ENCODE peak calls at places on chromosomes 12 and 14, in four cellular contexts. One of them, this sample, is unnamed. For H3K4me1, the result is how much of the 10 kb centered on the place peaks cover.

GRCh38 chr12:28292699-28293098 is 102.4 kb downstream of the CCDC91 start:
- DNase-seq in SK-N-SH: no peak
- DNase-seq in heart left ventricle: no peak
- DNase-seq in heart right ventricle: no peak
- DNase-seq in this sample: no peak

GRCh38 chr14:24297190-24297964 is 2.2 kb downstream of the DHRS1 start:
- DNase-seq in heart left ventricle: no peak
- DNase-seq in SK-N-SH: peak
- DNase-seq in heart right ventricle: no peak
- DNase-seq in this sample: no peak

GRCh38 chr14:23079716-23080115 is 15.2 kb downstream of the ACIN1 start:
- DNase-seq in SK-N-SH: no peak
- DNase-seq in heart left ventricle: no peak
- DNase-seq in heart right ventricle: no peak
- DNase-seq in this sample: no peak

GRCh38 chr14:83556746-83557460 is 1973.0 kb upstream of the FLRT2 start:
- DNase-seq in heart right ventricle: no peak
- DNase-seq in SK-N-SH: no peak
- DNase-seq in heart left ventricle: no peak
- DNase-seq in this sample: no peak

GRCh38 chr14:80017796-80018195 is 193.5 kb downstream of the DIO2 start:
- DNase-seq in heart right ventricle: no peak
- DNase-seq in SK-N-SH: no peak
- DNase-seq in heart left ventricle: no peak
- DNase-seq in this sample: no peak

GRCh38 chr14:96102071-96102856 is 63.1 kb downstream of the C14orf132 start:
- DNase-seq in SK-N-SH: no peak
- DNase-seq in heart left ventricle: no peak
- DNase-seq in heart right ventricle: no peak
- DNase-seq in this sample: no peak

GRCh38 chr12:120903382-120903817 is 758 bp downstream of the SPPL3 start:
- DNase-seq in heart left ventricle: peak
- DNase-seq in SK-N-SH: peak
- DNase-seq in heart right ventricle: peak
- DNase-seq in this sample: peak

GRCh38 chr14:65910108-65910507 is 497.6 kb downstream of the FUT8 start:
- DNase-seq in heart right ventricle: no peak
- DNase-seq in heart left ventricle: no peak
- DNase-seq in SK-N-SH: no peak
- DNase-seq in this sample: no peak

GRCh38 chr12:124778411-124778810 is 85.3 kb downstream of the SCARB1 start:
- DNase-seq in SK-N-SH: no peak
- DNase-seq in heart right ventricle: no peak
- DNase-seq in heart left ventricle: no peak
- DNase-seq in this sample: no peak

GRCh38 chr14:44211718-44212117 is 295.4 kb downstream of the FSCB start:
- DNase-seq in heart right ventricle: no peak
- DNase-seq in SK-N-SH: no peak
- DNase-seq in heart left ventricle: no peak
- DNase-seq in this sample: no peak

GRCh38 chr14:96091149-96091693 is 52.1 kb downstream of the C14orf132 start:
- DNase-seq in heart right ventricle: no peak
- DNase-seq in SK-N-SH: peak
- DNase-seq in heart left ventricle: no peak
- DNase-seq in this sample: no peak

GRCh38 chr12:51592034-51592705 is 1.1 kb downstream of the SCN8A start:
- DNase-seq in SK-N-SH: peak
- DNase-seq in heart right ventricle: no peak
- DNase-seq in heart left ventricle: no peak
- DNase-seq in this sample: no peak

GRCh38 chr14:35438910-35439713 is 34.6 kb upstream of the NFKBIA start:
- DNase-seq in heart right ventricle: no peak
- DNase-seq in SK-N-SH: peak
- DNase-seq in heart left ventricle: no peak
- DNase-seq in this sample: no peak

GRCh38 chr12:62839869-62840268 is 95.1 kb downstream of the PPM1H start:
- DNase-seq in heart right ventricle: no peak
- DNase-seq in heart left ventricle: no peak
- DNase-seq in SK-N-SH: no peak
- DNase-seq in this sample: no peak

GRCh38 chr12:45893240-45893639 is 97.1 kb downstream of the SCAF11 start:
- DNase-seq in SK-N-SH: no peak
- DNase-seq in heart left ventricle: no peak
- DNase-seq in heart right ventricle: no peak
- DNase-seq in this sample: no peak

GRCh38 chr12:45890276-45890675 is 100.1 kb downstream of the SCAF11 start:
- DNase-seq in SK-N-SH: no peak
- DNase-seq in heart right ventricle: no peak
- DNase-seq in heart left ventricle: no peak
- DNase-seq in this sample: no peak

GRCh38 chr12:45886685-45887084 is 103.7 kb downstream of the SCAF11 start:
- DNase-seq in SK-N-SH: no peak
- DNase-seq in heart right ventricle: no peak
- DNase-seq in heart left ventricle: no peak
- DNase-seq in this sample: no peak

GRCh38 chr12:45887544-45887943 is 102.8 kb downstream of the SCAF11 start:
- DNase-seq in heart right ventricle: no peak
- DNase-seq in heart left ventricle: no peak
- DNase-seq in SK-N-SH: no peak
- DNase-seq in this sample: no peak
- H3K4me1 ChIP-seq in heart right ventricle: under half
- H3K4me1 ChIP-seq in heart left ventricle: under half
- H3K4me1 ChIP-seq in SK-N-SH: under half
- H3K4me1 ChIP-seq in this sample: under half

GRCh38 chr12:24617471-24617870 is 331.4 kb downstream of the BCAT1 start:
- DNase-seq in heart right ventricle: no peak
- DNase-seq in SK-N-SH: no peak
- DNase-seq in heart left ventricle: no peak
- DNase-seq in this sample: no peak

GRCh38 chr12:24615967-24616411 is 332.9 kb downstream of the BCAT1 start:
- DNase-seq in SK-N-SH: no peak
- DNase-seq in heart right ventricle: no peak
- DNase-seq in heart left ventricle: no peak
- DNase-seq in this sample: no peak
- TF ChIP-seq CTCF in SK-N-SH: no peak
- TF ChIP-seq CTCF in heart right ventricle: no peak
- TF ChIP-seq CTCF in heart left ventricle: no peak
- TF ChIP-seq CTCF in this sample: no peak

GRCh38 chr12:94644622-94645021 is 5.7 kb downstream of the TMCC3 start:
- DNase-seq in heart left ventricle: no peak
- DNase-seq in SK-N-SH: no peak
- DNase-seq in heart right ventricle: no peak
- DNase-seq in this sample: no peak

GRCh38 chr12:94644141-94644575 is 6.2 kb downstream of the TMCC3 start:
- DNase-seq in heart left ventricle: peak
- DNase-seq in heart right ventricle: no peak
- DNase-seq in SK-N-SH: no peak
- DNase-seq in this sample: no peak

GRCh38 chr12:94641283-94641682 is 9.1 kb downstream of the TMCC3 start:
- DNase-seq in SK-N-SH: no peak
- DNase-seq in heart left ventricle: no peak
- DNase-seq in heart right ventricle: no peak
- DNase-seq in this sample: no peak

GRCh38 chr12:94640134-94640928 is 10.0 kb downstream of the TMCC3 start:
- DNase-seq in heart right ventricle: no peak
- DNase-seq in heart left ventricle: no peak
- DNase-seq in SK-N-SH: no peak
- DNase-seq in this sample: no peak

GRCh38 chr12:94643585-94643984 is 6.8 kb downstream of the TMCC3 start:
- DNase-seq in SK-N-SH: no peak
- DNase-seq in heart left ventricle: no peak
- DNase-seq in heart right ventricle: no peak
- DNase-seq in this sample: no peak
- H3K4me1 ChIP-seq in SK-N-SH: under half
- H3K4me1 ChIP-seq in heart left ventricle: under half
- H3K4me1 ChIP-seq in heart right ventricle: under half
- H3K4me1 ChIP-seq in this sample: under half

DNA sequence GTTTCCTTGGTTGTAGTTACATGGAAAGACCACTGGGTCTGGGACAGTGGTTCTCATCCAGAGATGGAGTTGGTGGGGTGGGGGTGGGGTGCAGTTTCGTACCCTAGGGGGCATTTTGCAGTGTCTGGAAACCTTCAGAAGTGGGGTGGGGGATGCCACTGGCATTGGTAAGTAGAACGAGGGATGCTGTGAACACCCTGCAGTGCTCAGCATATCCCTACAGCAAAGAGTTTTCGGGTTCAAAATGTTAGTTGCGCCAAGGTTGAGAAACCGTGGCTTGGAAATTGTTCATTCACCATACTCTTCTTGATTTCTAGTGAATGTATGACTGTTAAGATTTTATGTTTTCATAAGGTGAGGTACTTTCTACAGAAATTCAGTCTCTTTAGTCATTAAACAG is 28.7 kb downstream of the TRAF3 start:
- DNase-seq in SK-N-SH: no peak
- DNase-seq in heart right ventricle: no peak
- DNase-seq in heart left ventricle: no peak
- DNase-seq in this sample: no peak
- TF ChIP-seq CTCF in SK-N-SH: no peak
- TF ChIP-seq CTCF in heart right ventricle: no peak
- TF ChIP-seq CTCF in heart left ventricle: no peak
- TF ChIP-seq CTCF in this sample: no peak

DNA sequence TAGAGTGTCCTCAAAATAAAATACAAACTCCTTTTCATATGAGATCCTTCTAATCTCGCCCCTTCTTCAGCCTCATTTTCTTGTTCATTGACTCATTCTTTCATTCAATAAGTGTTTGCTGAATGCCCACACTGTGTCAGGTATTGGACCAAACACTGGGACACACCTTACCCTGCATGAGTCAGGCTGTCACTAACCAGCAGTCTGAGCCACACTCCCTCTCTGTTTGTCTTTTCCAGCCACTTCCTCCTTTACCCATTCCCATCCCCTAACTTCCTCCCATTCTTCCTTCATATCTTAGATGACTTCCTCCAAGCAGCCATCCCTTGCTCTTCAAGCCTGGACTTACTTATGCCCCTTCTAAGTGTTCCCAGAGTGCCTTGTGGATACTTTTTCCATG is 27.0 kb upstream of the HIF1A start:
- DNase-seq in heart right ventricle: no peak
- DNase-seq in heart left ventricle: no peak
- DNase-seq in SK-N-SH: no peak
- DNase-seq in this sample: no peak
- H3K4me1 ChIP-seq in heart right ventricle: under half
- H3K4me1 ChIP-seq in heart left ventricle: under half
- H3K4me1 ChIP-seq in SK-N-SH: under half
- H3K4me1 ChIP-seq in this sample: under half

GRCh38 chr12:18797604-18798003 is 59.7 kb downstream of the CAPZA3 start:
- DNase-seq in heart left ventricle: no peak
- DNase-seq in SK-N-SH: no peak
- DNase-seq in heart right ventricle: no peak
- DNase-seq in this sample: no peak
- TF ChIP-seq CTCF in heart left ventricle: no peak
- TF ChIP-seq CTCF in SK-N-SH: no peak
- TF ChIP-seq CTCF in heart right ventricle: no peak
- TF ChIP-seq CTCF in this sample: no peak

GRCh38 chr14:48563465-48563864 is 888.1 kb upstream of the MDGA2 start:
- DNase-seq in SK-N-SH: no peak
- DNase-seq in heart right ventricle: no peak
- DNase-seq in heart left ventricle: no peak
- DNase-seq in this sample: no peak

GRCh38 chr14:48560421-48560820 is 885.0 kb upstream of the MDGA2 start:
- DNase-seq in heart left ventricle: no peak
- DNase-seq in heart right ventricle: no peak
- DNase-seq in SK-N-SH: no peak
- DNase-seq in this sample: no peak
- H3K4me1 ChIP-seq in heart left ventricle: under half
- H3K4me1 ChIP-seq in heart right ventricle: under half
- H3K4me1 ChIP-seq in SK-N-SH: under half
- H3K4me1 ChIP-seq in this sample: under half